ENCODE peak calls at places on chromosomes 16 and 17, in six cellular contexts. M is NCI-H460; W is chondrocyte; R is glutamatergic neuron; U is mesothelial cell of epicardium; H is activated CD4-positive, alpha-beta T cell treated with anti-CD3 and anti-CD28 coated beads for 24 hours. X is an unnamed sample.
A peak's percentile ranks its signal among the peaks of the same experiment; 100 is the strongest.

GRCh38 chr16:19717319-19717718 is 708 bp downstream of the KNOP1 start:
- DNase-seq in M (no peak), R (no peak), W (no peak), H (no peak), U (no peak), X (no peak)

GRCh38 chr17:31216053-31216751 is 80.8 kb downstream of the OMG start:
- DNase-seq in R (no peak), H (no peak), M (peak; percentile 40), W (no peak), U (no peak), X (no peak)

GRCh38 chr16:81973737-81974136 is 37.5 kb downstream of the SDR42E1 start:
- DNase-seq in U (no peak), H (no peak), M (no peak), W (no peak), R (no peak), X (no peak)

GRCh38 chr17:47837401-47838039 is 3.6 kb downstream of the SCRN2 start:
- DNase-seq in U (no peak), R (no peak), W (no peak), H (no peak), M (no peak), X (peak; percentile 89)

GRCh38 chr17:54269886-54270285 is 447.2 kb downstream of the KIF2B start:
- DNase-seq in H (no peak), W (no peak), R (no peak), U (no peak), M (no peak), X (no peak)

GRCh38 chr17:46832945-46833839 is 14.7 kb upstream of the WNT3 start:
- DNase-seq in W (no peak), M (no peak), R (no peak), U (no peak), H (no peak), X (no peak)

GRCh38 chr17:60134396-60135159 is 15.2 kb upstream of the CA4 start:
- DNase-seq in M (no peak), W (peak; percentile 20), H (no peak), R (no peak), U (no peak), X (no peak)

GRCh38 chr16:17512636-17513220 is 42.0 kb upstream of the XYLT1 start:
- DNase-seq in W (no peak), H (no peak), M (no peak), R (no peak), U (no peak), X (no peak)

GRCh38 chr16:88783391-88784073 is 1.5 kb downstream of the PIEZO1 start:
- DNase-seq in R (peak; percentile 14), M (no peak), U (no peak), H (no peak), W (no peak), X (peak; percentile 61)

GRCh38 chr16:4293822-4294457 is 21.1 kb upstream of the TFAP4 start:
- DNase-seq in M (no peak), H (no peak), R (peak; percentile 76), U (no peak), W (no peak), X (no peak)

GRCh38 chr17:15655162-15655561 is 28.9 kb downstream of the TRIM16 start:
- DNase-seq in W (no peak), R (no peak), U (no peak), H (no peak), M (no peak), X (no peak)

GRCh38 chr17:48819466-48819865 is 2.4 kb upstream of the TTLL6 start:
- DNase-seq in H (no peak), W (no peak), U (no peak), R (no peak), M (no peak), X (no peak)

GRCh38 chr17:78910885-78911284 is 7.9 kb upstream of the CEP295NL start:
- DNase-seq in M (no peak), W (no peak), H (no peak), U (no peak), R (no peak), X (no peak)

GRCh38 chr16:59179446-59180082 is 445.4 kb upstream of the GOT2 start:
- DNase-seq in R (no peak), H (no peak), U (no peak), M (peak; percentile 68), W (no peak), X (no peak)

GRCh38 chr17:3553419-3554401 is 3.9 kb downstream of the TRPV3 start:
- DNase-seq in H (no peak), R (no peak), U (no peak), M (no peak), W (no peak), X (no peak)

GRCh38 chr17:42559076-42559475 is 2.9 kb upstream of the COASY start:
- DNase-seq in R (no peak), W (no peak), U (no peak), H (no peak), M (no peak), X (no peak)

GRCh38 chr17:31152271-31152670 is 57.5 kb downstream of the NF1 start:
- DNase-seq in M (no peak), R (no peak), W (no peak), H (no peak), U (no peak), X (no peak)

GRCh38 chr17:8892338-8892690 is 24.8 kb upstream of the PIK3R6 start:
- DNase-seq in W (no peak), U (no peak), H (no peak), M (no peak), R (no peak), X (no peak)

GRCh38 chr16:31423241-31423640 is 4.9 kb downstream of the COX6A2 start:
- DNase-seq in U (no peak), H (no peak), R (no peak), M (no peak), W (peak; percentile 20), X (no peak)

GRCh38 chr17:17749921-17750320 is 68.7 kb downstream of the RAI1 start:
- DNase-seq in W (no peak), H (no peak), U (no peak), M (peak; percentile 40), R (peak; percentile 79), X (peak; percentile 69)

GRCh38 chr16:57775661-57776469 is 26.4 kb downstream of the KIFC3 start:
- DNase-seq in U (no peak), M (no peak), W (no peak), R (peak; percentile 79), H (no peak), X (no peak)

GRCh38 chr17:81665205-81666091 is 957 bp downstream of the OXLD1 start:
- DNase-seq in R (no peak), M (no peak), W (peak; percentile 68), H (peak; percentile 43), U (no peak), X (no peak)

GRCh38 chr17:45291170-45291805 is 25.5 kb downstream of the MAP3K14 start:
- DNase-seq in H (no peak), W (no peak), R (no peak), M (no peak), U (no peak), X (no peak)

GRCh38 chr17:39014044-39014794 is 47.0 kb upstream of the FBXO47 start:
- DNase-seq in M (peak; percentile 29), H (no peak), U (no peak), W (no peak), R (no peak), X (no peak)

GRCh38 chr17:76528528-76529223 is 8.8 kb downstream of the CYGB start:
- DNase-seq in W (no peak), M (no peak), H (no peak), U (no peak), R (no peak), X (no peak)

GRCh38 chr16:1157639-1158455 is 4.9 kb downstream of the CACNA1H start:
- DNase-seq in H (no peak), M (no peak), U (no peak), W (no peak), R (no peak), X (no peak)

GRCh38 chr17:39608601-39609000 is 881 bp upstream of the NEUROD2 start:
- DNase-seq in W (no peak), R (no peak), M (no peak), U (no peak), H (no peak), X (no peak)

GRCh38 chr16:29111421-29111820 is 126.6 kb downstream of the LAT start:
- DNase-seq in W (no peak), H (no peak), M (no peak), U (no peak), R (no peak), X (no peak)

GRCh38 chr17:9725575-9725974 is 65.8 kb downstream of the DHRS7C start:
- DNase-seq in H (no peak), R (peak; percentile 29), M (no peak), W (no peak), U (no peak), X (no peak)

GRCh38 chr16:19481291-19481690 is 40.6 kb downstream of the GDE1 start:
- DNase-seq in M (no peak), W (no peak), R (no peak), H (no peak), U (no peak), X (no peak)